ENCODE peak calls at places on chromosome 4, in eight cellular contexts. One of them, this sample, is unnamed.

GRCh38 chr4:176436500-176436973 is 116.8 kb downstream of the SPCS3 start:
- DNase-seq in activated T-cell treated with anti-CD3 and anti-CD28 coated beads for 48 hours: no peak
- DNase-seq in stomach: no peak
- DNase-seq in fibroblast of lung: peak
- DNase-seq in GM12891: no peak
- DNase-seq in fibroblast of pulmonary artery: peak
- DNase-seq in left lung: no peak
- DNase-seq in T-helper 17 cell: no peak
- DNase-seq in this sample: no peak

GRCh38 chr4:28481565-28481964 is 1620.9 kb downstream of the STIM2 start:
- DNase-seq in left lung: no peak
- DNase-seq in GM12891: no peak
- DNase-seq in activated T-cell treated with anti-CD3 and anti-CD28 coated beads for 48 hours: no peak
- DNase-seq in T-helper 17 cell: no peak
- DNase-seq in fibroblast of lung: no peak
- DNase-seq in fibroblast of pulmonary artery: no peak
- DNase-seq in stomach: no peak
- DNase-seq in this sample: no peak

GRCh38 chr4:159390648-159391047 is 287.8 kb downstream of the RAPGEF2 start:
- DNase-seq in GM12891: no peak
- DNase-seq in fibroblast of lung: peak
- DNase-seq in activated T-cell treated with anti-CD3 and anti-CD28 coated beads for 48 hours: no peak
- DNase-seq in left lung: no peak
- DNase-seq in T-helper 17 cell: no peak
- DNase-seq in fibroblast of pulmonary artery: peak
- DNase-seq in stomach: no peak
- DNase-seq in this sample: no peak

GRCh38 chr4:179352221-179352620 is 1910.0 kb upstream of the AGA start:
- DNase-seq in T-helper 17 cell: no peak
- DNase-seq in fibroblast of lung: no peak
- DNase-seq in fibroblast of pulmonary artery: no peak
- DNase-seq in GM12891: no peak
- DNase-seq in activated T-cell treated with anti-CD3 and anti-CD28 coated beads for 48 hours: no peak
- DNase-seq in left lung: no peak
- DNase-seq in stomach: no peak
- DNase-seq in this sample: no peak

GRCh38 chr4:155591201-155591600 is 75.4 kb upstream of the GUCY1A1 start:
- DNase-seq in GM12891: no peak
- DNase-seq in fibroblast of pulmonary artery: no peak
- DNase-seq in left lung: no peak
- DNase-seq in fibroblast of lung: no peak
- DNase-seq in activated T-cell treated with anti-CD3 and anti-CD28 coated beads for 48 hours: no peak
- DNase-seq in T-helper 17 cell: no peak
- DNase-seq in stomach: no peak
- DNase-seq in this sample: no peak

GRCh38 chr4:53902786-53903185 is 161.6 kb downstream of the CHIC2 start:
- DNase-seq in stomach: no peak
- DNase-seq in activated T-cell treated with anti-CD3 and anti-CD28 coated beads for 48 hours: no peak
- DNase-seq in GM12891: no peak
- DNase-seq in fibroblast of pulmonary artery: no peak
- DNase-seq in fibroblast of lung: no peak
- DNase-seq in T-helper 17 cell: no peak
- DNase-seq in left lung: no peak
- DNase-seq in this sample: no peak

GRCh38 chr4:132383571-132384199 is 765.4 kb upstream of the PCDH10 start:
- DNase-seq in GM12891: no peak
- DNase-seq in activated T-cell treated with anti-CD3 and anti-CD28 coated beads for 48 hours: no peak
- DNase-seq in fibroblast of lung: peak
- DNase-seq in stomach: no peak
- DNase-seq in fibroblast of pulmonary artery: peak
- DNase-seq in T-helper 17 cell: no peak
- DNase-seq in left lung: no peak
- DNase-seq in this sample: no peak

GRCh38 chr4:79141530-79141929 is 184.3 kb downstream of the NAA11 start:
- DNase-seq in fibroblast of lung: peak
- DNase-seq in GM12891: no peak
- DNase-seq in activated T-cell treated with anti-CD3 and anti-CD28 coated beads for 48 hours: no peak
- DNase-seq in T-helper 17 cell: no peak
- DNase-seq in stomach: no peak
- DNase-seq in left lung: no peak
- DNase-seq in fibroblast of pulmonary artery: peak
- DNase-seq in this sample: no peak

GRCh38 chr4:146477054-146477453 is 44.7 kb downstream of the SLC10A7 start:
- DNase-seq in left lung: no peak
- DNase-seq in stomach: no peak
- DNase-seq in T-helper 17 cell: no peak
- DNase-seq in fibroblast of pulmonary artery: peak
- DNase-seq in fibroblast of lung: peak
- DNase-seq in GM12891: no peak
- DNase-seq in activated T-cell treated with anti-CD3 and anti-CD28 coated beads for 48 hours: no peak
- DNase-seq in this sample: no peak

GRCh38 chr4:182548156-182548555 is 305.0 kb downstream of the TENM3 start:
- DNase-seq in fibroblast of pulmonary artery: no peak
- DNase-seq in T-helper 17 cell: no peak
- DNase-seq in left lung: no peak
- DNase-seq in stomach: no peak
- DNase-seq in GM12891: no peak
- DNase-seq in activated T-cell treated with anti-CD3 and anti-CD28 coated beads for 48 hours: no peak
- DNase-seq in fibroblast of lung: no peak
- DNase-seq in this sample: no peak

GRCh38 chr4:6504900-6505496 is 32.6 kb upstream of the PPP2R2C start:
- DNase-seq in stomach: no peak
- DNase-seq in left lung: no peak
- DNase-seq in T-helper 17 cell: no peak
- DNase-seq in fibroblast of lung: no peak
- DNase-seq in GM12891: no peak
- DNase-seq in fibroblast of pulmonary artery: no peak
- DNase-seq in activated T-cell treated with anti-CD3 and anti-CD28 coated beads for 48 hours: no peak
- DNase-seq in this sample: no peak

GRCh38 chr4:20464381-20464780 is 212.7 kb downstream of the SLIT2 start:
- DNase-seq in stomach: no peak
- DNase-seq in fibroblast of pulmonary artery: peak
- DNase-seq in activated T-cell treated with anti-CD3 and anti-CD28 coated beads for 48 hours: no peak
- DNase-seq in left lung: no peak
- DNase-seq in GM12891: no peak
- DNase-seq in T-helper 17 cell: no peak
- DNase-seq in fibroblast of lung: peak
- DNase-seq in this sample: no peak

GRCh38 chr4:139300431-139301142 is 718 bp upstream of the NAA15 start:
- DNase-seq in activated T-cell treated with anti-CD3 and anti-CD28 coated beads for 48 hours: no peak
- DNase-seq in stomach: no peak
- DNase-seq in T-helper 17 cell: no peak
- DNase-seq in left lung: no peak
- DNase-seq in fibroblast of pulmonary artery: peak
- DNase-seq in GM12891: no peak
- DNase-seq in fibroblast of lung: peak
- DNase-seq in this sample: no peak

GRCh38 chr4:128288689-128289106 is 1.1 kb upstream of the PGRMC2 start:
- DNase-seq in fibroblast of pulmonary artery: peak
- DNase-seq in stomach: peak
- DNase-seq in left lung: no peak
- DNase-seq in GM12891: no peak
- DNase-seq in T-helper 17 cell: no peak
- DNase-seq in fibroblast of lung: peak
- DNase-seq in activated T-cell treated with anti-CD3 and anti-CD28 coated beads for 48 hours: no peak
- DNase-seq in this sample: no peak

GRCh38 chr4:88573995-88574394 is 18.3 kb upstream of the HERC3 start:
- DNase-seq in GM12891: no peak
- DNase-seq in fibroblast of pulmonary artery: peak
- DNase-seq in fibroblast of lung: peak
- DNase-seq in T-helper 17 cell: no peak
- DNase-seq in activated T-cell treated with anti-CD3 and anti-CD28 coated beads for 48 hours: no peak
- DNase-seq in stomach: no peak
- DNase-seq in left lung: no peak
- DNase-seq in this sample: no peak

GRCh38 chr4:106869551-106869950 is 166.6 kb downstream of the DKK2 start:
- DNase-seq in fibroblast of pulmonary artery: peak
- DNase-seq in stomach: no peak
- DNase-seq in activated T-cell treated with anti-CD3 and anti-CD28 coated beads for 48 hours: no peak
- DNase-seq in fibroblast of lung: peak
- DNase-seq in T-helper 17 cell: no peak
- DNase-seq in left lung: no peak
- DNase-seq in GM12891: no peak
- DNase-seq in this sample: no peak

GRCh38 chr4:30837131-30837539 is 117.0 kb downstream of the PCDH7 start:
- DNase-seq in left lung: no peak
- DNase-seq in GM12891: no peak
- DNase-seq in activated T-cell treated with anti-CD3 and anti-CD28 coated beads for 48 hours: no peak
- DNase-seq in T-helper 17 cell: no peak
- DNase-seq in fibroblast of lung: peak
- DNase-seq in stomach: no peak
- DNase-seq in fibroblast of pulmonary artery: peak
- DNase-seq in this sample: no peak

GRCh38 chr4:13656569-13656988 is 29.1 kb upstream of the BOD1L1 start:
- DNase-seq in T-helper 17 cell: peak
- DNase-seq in left lung: peak
- DNase-seq in GM12891: no peak
- DNase-seq in stomach: peak
- DNase-seq in activated T-cell treated with anti-CD3 and anti-CD28 coated beads for 48 hours: peak
- DNase-seq in fibroblast of pulmonary artery: peak
- DNase-seq in fibroblast of lung: peak
- DNase-seq in this sample: no peak

GRCh38 chr4:185559913-185560281 is 24.6 kb upstream of the PDLIM3 start:
- DNase-seq in activated T-cell treated with anti-CD3 and anti-CD28 coated beads for 48 hours: no peak
- DNase-seq in GM12891: no peak
- DNase-seq in stomach: peak
- DNase-seq in fibroblast of pulmonary artery: peak
- DNase-seq in fibroblast of lung: peak
- DNase-seq in T-helper 17 cell: no peak
- DNase-seq in left lung: peak
- DNase-seq in this sample: no peak

GRCh38 chr4:120723105-120723504 is 199.4 kb downstream of the PRDM5 start:
- DNase-seq in activated T-cell treated with anti-CD3 and anti-CD28 coated beads for 48 hours: no peak
- DNase-seq in T-helper 17 cell: no peak
- DNase-seq in left lung: no peak
- DNase-seq in GM12891: no peak
- DNase-seq in fibroblast of lung: peak
- DNase-seq in fibroblast of pulmonary artery: peak
- DNase-seq in stomach: no peak
- DNase-seq in this sample: no peak

GRCh38 chr4:16136771-16137170 is 52.9 kb upstream of the PROM1 start:
- DNase-seq in GM12891: no peak
- DNase-seq in left lung: no peak
- DNase-seq in fibroblast of pulmonary artery: no peak
- DNase-seq in stomach: no peak
- DNase-seq in activated T-cell treated with anti-CD3 and anti-CD28 coated beads for 48 hours: no peak
- DNase-seq in fibroblast of lung: no peak
- DNase-seq in T-helper 17 cell: no peak
- DNase-seq in this sample: no peak

GRCh38 chr4:98969813-98970212 is 25.7 kb upstream of the METAP1 start:
- DNase-seq in left lung: no peak
- DNase-seq in fibroblast of lung: no peak
- DNase-seq in activated T-cell treated with anti-CD3 and anti-CD28 coated beads for 48 hours: no peak
- DNase-seq in fibroblast of pulmonary artery: no peak
- DNase-seq in T-helper 17 cell: no peak
- DNase-seq in GM12891: no peak
- DNase-seq in stomach: no peak
- DNase-seq in this sample: no peak

GRCh38 chr4:100299019-100299418 is 108.8 kb upstream of the DDIT4L start:
- DNase-seq in activated T-cell treated with anti-CD3 and anti-CD28 coated beads for 48 hours: no peak
- DNase-seq in left lung: no peak
- DNase-seq in GM12891: no peak
- DNase-seq in T-helper 17 cell: no peak
- DNase-seq in fibroblast of pulmonary artery: peak
- DNase-seq in fibroblast of lung: peak
- DNase-seq in stomach: no peak
- DNase-seq in this sample: no peak

GRCh38 chr4:38610844-38611550 is 53.0 kb upstream of the KLF3 start:
- DNase-seq in left lung: no peak
- DNase-seq in activated T-cell treated with anti-CD3 and anti-CD28 coated beads for 48 hours: no peak
- DNase-seq in fibroblast of pulmonary artery: no peak
- DNase-seq in GM12891: no peak
- DNase-seq in stomach: peak
- DNase-seq in fibroblast of lung: no peak
- DNase-seq in T-helper 17 cell: no peak
- DNase-seq in this sample: no peak

GRCh38 chr4:156321203-156321602 is 367.5 kb upstream of the CTSO start:
- DNase-seq in left lung: no peak
- DNase-seq in activated T-cell treated with anti-CD3 and anti-CD28 coated beads for 48 hours: no peak
- DNase-seq in fibroblast of lung: peak
- DNase-seq in GM12891: no peak
- DNase-seq in stomach: no peak
- DNase-seq in fibroblast of pulmonary artery: peak
- DNase-seq in T-helper 17 cell: no peak
- DNase-seq in this sample: no peak

GRCh38 chr4:159006202-159006601 is 96.7 kb upstream of the RAPGEF2 start:
- DNase-seq in fibroblast of pulmonary artery: no peak
- DNase-seq in left lung: no peak
- DNase-seq in activated T-cell treated with anti-CD3 and anti-CD28 coated beads for 48 hours: no peak
- DNase-seq in stomach: no peak
- DNase-seq in GM12891: no peak
- DNase-seq in T-helper 17 cell: no peak
- DNase-seq in fibroblast of lung: peak
- DNase-seq in this sample: no peak

GRCh38 chr4:56799291-56799823 is 22.1 kb downstream of the SPINK2 start:
- DNase-seq in T-helper 17 cell: no peak
- DNase-seq in left lung: no peak
- DNase-seq in fibroblast of pulmonary artery: no peak
- DNase-seq in stomach: no peak
- DNase-seq in activated T-cell treated with anti-CD3 and anti-CD28 coated beads for 48 hours: no peak
- DNase-seq in GM12891: no peak
- DNase-seq in fibroblast of lung: peak
- DNase-seq in this sample: no peak

GRCh38 chr4:173289351-173289725 is 44.8 kb downstream of the HMGB2 start:
- DNase-seq in fibroblast of lung: peak
- DNase-seq in left lung: no peak
- DNase-seq in T-helper 17 cell: no peak
- DNase-seq in stomach: no peak
- DNase-seq in activated T-cell treated with anti-CD3 and anti-CD28 coated beads for 48 hours: no peak
- DNase-seq in GM12891: no peak
- DNase-seq in fibroblast of pulmonary artery: peak
- DNase-seq in this sample: no peak

GRCh38 chr4:123361195-123361861 is 35.3 kb upstream of the SPRY1 start:
- DNase-seq in T-helper 17 cell: no peak
- DNase-seq in fibroblast of pulmonary artery: peak
- DNase-seq in stomach: no peak
- DNase-seq in GM12891: no peak
- DNase-seq in left lung: no peak
- DNase-seq in activated T-cell treated with anti-CD3 and anti-CD28 coated beads for 48 hours: no peak
- DNase-seq in fibroblast of lung: peak
- DNase-seq in this sample: no peak

GRCh38 chr4:175273995-175274753 is 356.0 kb downstream of the ADAM29 start:
- DNase-seq in GM12891: no peak
- DNase-seq in fibroblast of pulmonary artery: peak
- DNase-seq in T-helper 17 cell: no peak
- DNase-seq in activated T-cell treated with anti-CD3 and anti-CD28 coated beads for 48 hours: no peak
- DNase-seq in left lung: no peak
- DNase-seq in fibroblast of lung: peak
- DNase-seq in stomach: no peak
- DNase-seq in this sample: no peak

This sample was measured in cardiac septum.